ENCODE peak calls at places on chromosomes 16 and 17, in five cellular contexts. J, W, L, V and K are unnamed samples.

GRCh38 chr17:48012151-48012520 is 25.5 kb downstream of the COPZ2 start:
- DNase-seq in J (peak; percentile 38), W (no peak), L (no peak), V (peak; percentile 94), K (no peak)

GRCh38 chr17:1179635-1180433 is at the start of gene ABR:
- DNase-seq in J (peak; percentile 57), W (no peak), L (no peak), V (peak; percentile 44), K (no peak)

GRCh38 chr16:47578573-47578972 is 117.4 kb downstream of the PHKB start:
- DNase-seq in J (no peak), W (no peak), L (no peak), V (no peak), K (no peak)

GRCh38 chr17:59028328-59028727 is 78.4 kb downstream of the TRIM37 start:
- DNase-seq in J (no peak), W (no peak), L (no peak), V (no peak), K (no peak)

GRCh38 chr17:74020522-74020921 is 183.0 kb upstream of the RPL38 start:
- DNase-seq in J (no peak), W (no peak), L (no peak), V (no peak), K (no peak)

GRCh38 chr17:45409659-45410076 is 23.0 kb downstream of the ARHGAP27 start:
- DNase-seq in J (no peak), W (no peak), L (no peak), V (no peak), K (no peak)

GRCh38 chr17:60240290-60240689 is 90.5 kb downstream of the CA4 start:
- DNase-seq in J (no peak), W (no peak), L (no peak), V (no peak), K (no peak)

GRCh38 chr16:17138801-17139200 is 332.0 kb downstream of the XYLT1 start:
- DNase-seq in J (no peak), W (no peak), L (no peak), V (no peak), K (no peak)

GRCh38 chr16:72992142-72992601 is 55.8 kb downstream of the ZFHX3 start:
- DNase-seq in J (no peak), W (no peak), L (no peak), V (no peak), K (no peak)

GRCh38 chr17:82497483-82498405 is 21.8 kb upstream of the FOXK2 start:
- DNase-seq in J (peak; percentile 33), W (peak; percentile 57), L (no peak), V (no peak), K (peak; percentile 57)

GRCh38 chr17:29828676-29829291 is 101.2 kb downstream of the SSH2 start:
- DNase-seq in J (no peak), W (no peak), L (no peak), V (peak; percentile 16), K (no peak)

GRCh38 chr16:72840591-72841381 is 207.1 kb downstream of the ZFHX3 start:
- DNase-seq in J (no peak), W (no peak), L (no peak), V (no peak), K (no peak)

GRCh38 chr17:20920813-20921199 is 122.0 kb downstream of the USP22 start:
- DNase-seq in J (no peak), W (no peak), L (no peak), V (no peak), K (no peak)

GRCh38 chr17:14320734-14321475 is 20.0 kb downstream of the HS3ST3B1 start:
- DNase-seq in J (no peak), W (no peak), L (no peak), V (no peak), K (no peak)

GRCh38 chr17:77011173-77012011 is 129.4 kb upstream of the SEC14L1 start:
- DNase-seq in J (peak; percentile 36), W (no peak), L (no peak), V (peak; percentile 41), K (peak; percentile 57)

GRCh38 chr17:42329025-42329976 is 41.0 kb downstream of the STAT5A start:
- DNase-seq in J (no peak), W (no peak), L (no peak), V (peak; percentile 36), K (peak; percentile 69)

GRCh38 chr16:2235234-2235651 is 1.0 kb upstream of the DNASE1L2 start:
- DNase-seq in J (no peak), W (no peak), L (no peak), V (no peak), K (no peak)

GRCh38 chr16:85711982-85712587 is 23.3 kb upstream of the GINS2 start:
- DNase-seq in J (no peak), W (no peak), L (no peak), V (no peak), K (no peak)

GRCh38 chr16:89039756-89040155 is 53.9 kb upstream of the ACSF3 start:
- DNase-seq in J (no peak), W (no peak), L (no peak), V (no peak), K (no peak)

GRCh38 chr17:64741038-64741641 is 79.0 kb upstream of the SMURF2 start:
- DNase-seq in J (no peak), W (peak; percentile 27), L (no peak), V (no peak), K (peak; percentile 89)